ENCODE peak calls at places on chromosomes 16 and 17, in eight cellular contexts. Q is CD8-positive, alpha-beta memory T cell; M is NCI-H1092 treated with DMSO at 0.1 percent for 48 hours; N is stimulated activated CD8-positive, alpha-beta memory T cell treated with anti-CD3 and anti-CD28 coated beads, Interleukin-7, amount 100 ng/mL, for 24 hours; R is activated CD8-positive, alpha-beta memory T cell treated with anti-CD3 and anti-CD28 coated beads, Interleukin-2, amount 50 U/mL, for 48 hours; K is transverse colon; W is pons; D is left ventricle myocardium inferior. F is an unnamed sample.

GRCh38 chr17:13410874-13411273 is 190.9 kb downstream of the HS3ST3A1 start:
- DNase-seq in N (no peak), D (no peak), Q (no peak), W (no peak), K (no peak), M (no peak), R (no peak), F (no peak)

GRCh38 chr16:77171750-77172635 is 19.0 kb upstream of the MON1B start:
- DNase-seq in N (no peak), D (no peak), Q (peak), W (peak), R (no peak), M (peak), K (no peak), F (no peak)

GRCh38 chr17:44599298-44600175 is 42.3 kb downstream of the FZD2 start:
- DNase-seq in W (peak), Q (no peak), N (no peak), M (peak), K (peak), D (no peak), R (no peak), F (no peak)

GRCh38 chr17:74646231-74646630 is 22.7 kb upstream of the CD300E start:
- DNase-seq in N (no peak), D (no peak), Q (no peak), W (no peak), M (no peak), K (no peak), R (no peak), F (no peak)

GRCh38 chr16:65698943-65699342 is 577.1 kb upstream of the CDH11 start:
- DNase-seq in D (no peak), M (no peak), N (no peak), Q (no peak), K (no peak), R (no peak), W (no peak), F (no peak)

GRCh38 chr16:66441586-66442375 is 14.7 kb downstream of the BEAN1 start:
- DNase-seq in D (no peak), M (no peak), N (no peak), K (no peak), Q (no peak), R (peak), W (no peak), F (no peak)

GRCh38 chr17:70258465-70258864 is 89.1 kb downstream of the KCNJ2 start:
- DNase-seq in D (no peak), Q (no peak), W (no peak), N (no peak), R (no peak), M (no peak), K (peak), F (no peak)

GRCh38 chr17:47305302-47305923 is 18.3 kb upstream of the EFCAB13 start:
- DNase-seq in K (no peak), W (no peak), D (no peak), Q (no peak), N (no peak), R (no peak), M (no peak), F (no peak)

GRCh38 chr17:54948380-54948779 is 20.1 kb downstream of the COX11 start:
- DNase-seq in N (no peak), D (no peak), W (no peak), Q (no peak), R (no peak), K (no peak), M (no peak), F (no peak)

GRCh38 chr17:77877674-77878355 is 80.7 kb upstream of the TNRC6C start:
- DNase-seq in N (no peak), M (no peak), D (no peak), W (no peak), Q (no peak), K (no peak), R (no peak), F (no peak)

GRCh38 chr16:31704138-31704537 is 169.5 kb upstream of the ZNF267 start:
- DNase-seq in D (no peak), Q (no peak), K (no peak), W (no peak), M (no peak), N (no peak), R (no peak), F (no peak)

GRCh38 chr16:56477096-56477878 is 25.9 kb downstream of the OGFOD1 start:
- DNase-seq in Q (no peak), R (no peak), N (no peak), K (no peak), M (no peak), W (no peak), D (no peak), F (no peak)

GRCh38 chr16:30574678-30575077 is 3.2 kb upstream of the ZNF688 start:
- DNase-seq in N (no peak), W (no peak), R (no peak), K (no peak), D (no peak), Q (no peak), M (no peak), F (no peak)

GRCh38 chr16:72645526-72645925 is 402.4 kb downstream of the ZFHX3 start:
- DNase-seq in N (no peak), W (no peak), R (no peak), Q (no peak), M (no peak), D (no peak), K (no peak), F (no peak)

GRCh38 chr16:14485811-14486519 is 144.1 kb downstream of the PARN start:
- DNase-seq in W (no peak), Q (no peak), N (no peak), D (no peak), R (no peak), M (no peak), K (no peak), F (no peak)

GRCh38 chr17:44247346-44248219 is 20.4 kb downstream of the SLC4A1 start:
- DNase-seq in K (no peak), W (no peak), R (no peak), Q (no peak), D (peak), M (no peak), N (no peak), F (no peak)

GRCh38 chr17:50642722-50643656 is 8.3 kb downstream of the ABCC3 start:
- DNase-seq in W (no peak), K (no peak), M (no peak), Q (no peak), N (no peak), R (no peak), D (no peak), F (no peak)

GRCh38 chr17:6660765-6661463 is 9.4 kb downstream of the C17orf100 start:
- DNase-seq in N (no peak), W (peak), Q (no peak), R (no peak), M (no peak), K (no peak), D (no peak), F (peak)

GRCh38 chr17:39618956-39619785 is 7.6 kb upstream of the PPP1R1B start:
- DNase-seq in M (peak), W (no peak), Q (no peak), N (no peak), D (no peak), R (no peak), K (no peak), F (no peak)

GRCh38 chr17:17186551-17187505 is 19.3 kb downstream of the PLD6 start:
- DNase-seq in R (no peak), M (no peak), W (no peak), N (no peak), D (no peak), K (no peak), Q (no peak), F (no peak)

GRCh38 chr17:59296190-59296589 is 35.3 kb upstream of the YPEL2 start:
- DNase-seq in D (no peak), N (no peak), R (no peak), K (no peak), Q (no peak), M (no peak), W (no peak), F (no peak)

GRCh38 chr17:59561042-59561441 is 4.4 kb upstream of the DHX40 start:
- DNase-seq in K (no peak), D (no peak), Q (no peak), W (peak), N (no peak), R (no peak), M (no peak), F (no peak)

GRCh38 chr17:39410279-39410678 is 8.9 kb upstream of the FBXL20 start:
- DNase-seq in W (no peak), D (no peak), M (no peak), R (no peak), N (no peak), K (no peak), Q (no peak), F (no peak)

GRCh38 chr17:42316755-42317154 is 28.5 kb downstream of the STAT5A start:
- DNase-seq in Q (no peak), M (no peak), R (no peak), K (no peak), N (no peak), D (no peak), W (no peak), F (no peak)

GRCh38 chr17:33929181-33929724 is 325.8 kb upstream of the CCL2 start:
- DNase-seq in K (no peak), M (no peak), R (no peak), D (no peak), W (no peak), Q (no peak), N (no peak), F (no peak)

GRCh38 chr16:57617604-57618111 is 10.8 kb upstream of the ADGRG1 start:
- DNase-seq in M (no peak), N (no peak), W (no peak), K (no peak), Q (no peak), R (no peak), D (no peak), F (no peak)

GRCh38 chr16:27617678-27618077 is 67.7 kb downstream of the KATNIP start:
- DNase-seq in Q (no peak), D (no peak), W (no peak), M (no peak), N (no peak), K (no peak), R (no peak), F (no peak)

GRCh38 chr16:27428035-27428785 is 26.2 kb downstream of the IL21R start:
- DNase-seq in M (no peak), R (peak), D (no peak), W (no peak), Q (no peak), N (no peak), K (no peak), F (no peak)

GRCh38 chr16:34743115-34743514 is 1283.7 kb downstream of the TP53TG3F start:
- DNase-seq in N (no peak), D (no peak), R (no peak), W (no peak), Q (no peak), K (no peak), M (no peak), F (no peak)

GRCh38 chr16:64858076-64858475 is 263.8 kb downstream of the CDH11 start:
- DNase-seq in N (no peak), M (no peak), W (no peak), D (no peak), R (no peak), K (no peak), Q (no peak), F (no peak)

GRCh38 chr17:39867084-39867890 is 715 bp upstream of the ZPBP2 start:
- DNase-seq in D (no peak), M (no peak), R (peak), Q (peak), W (no peak), N (peak), K (peak), F (no peak)

GRCh38 chr17:67093348-67093747 is 49.0 kb downstream of the CACNG1 start:
- DNase-seq in Q (no peak), K (no peak), N (no peak), W (no peak), R (no peak), D (no peak), M (no peak), F (no peak)

GRCh38 chr17:75832164-75832651 is 12.0 kb downstream of the UNC13D start:
- DNase-seq in W (no peak), N (no peak), M (no peak), R (no peak), D (no peak), K (peak), Q (peak), F (no peak)

GRCh38 chr16:799948-800833 is at the start of gene GNG13:
- DNase-seq in D (no peak), N (no peak), Q (no peak), R (no peak), M (no peak), W (no peak), K (no peak), F (no peak)

GRCh38 chr16:22813223-22813945 is 578 bp upstream of the HS3ST2 start:
- DNase-seq in K (peak), R (peak), M (no peak), W (no peak), Q (no peak), D (peak), N (peak), F (no peak)

GRCh38 chr16:75289189-75289588 is 37.8 kb upstream of the BCAR1 start:
- DNase-seq in Q (no peak), R (no peak), D (no peak), N (no peak), W (no peak), M (no peak), K (no peak), F (no peak)

GRCh38 chr16:53980675-53981074 is 276.7 kb downstream of the FTO start:
- DNase-seq in Q (no peak), K (no peak), W (no peak), D (no peak), R (no peak), N (no peak), M (no peak), F (no peak)

GRCh38 chr16:67246081-67246944 is 968 bp downstream of the FHOD1 start:
- DNase-seq in M (no peak), Q (peak), D (peak), W (peak), N (no peak), K (peak), R (peak), F (no peak)

GRCh38 chr17:39400547-39401411 is 647 bp downstream of the FBXL20 start:
- DNase-seq in M (no peak), Q (peak), D (peak), W (peak), R (no peak), K (peak), N (no peak), F (no peak)